ENCODE peak calls at places on chromosome 3, in eight cellular contexts. K is skeletal muscle cell, X is K562, T is lung, E is SK-N-SH, O is heart left ventricle, M is kidney, Y is mammary epithelial cell. U is an unnamed sample.

GRCh38 chr3:192889694-192890093 is 28.0 kb downstream of the MB21D2 start:
- DNase-seq in K (no peak), X (no peak), T (no peak), E (no peak), O (no peak), M (no peak), Y (no peak), U (no peak)

GRCh38 chr3:55818485-55818884 is 331.4 kb upstream of the WNT5A start:
- DNase-seq in K (no peak), X (no peak), T (no peak), E (no peak), O (no peak), M (no peak), Y (no peak), U (no peak)

GRCh38 chr3:126202281-126203079 is 22.1 kb upstream of the ALDH1L1 start:
- DNase-seq in K (no peak), X (no peak), T (no peak), E (no peak), O (no peak), M (no peak), Y (no peak), U (no peak)

GRCh38 chr3:37918627-37919026 is 56.9 kb downstream of the CTDSPL start:
- DNase-seq in K (no peak), X (no peak), T (no peak), E (no peak), O (no peak), M (no peak), Y (no peak), U (no peak)

GRCh38 chr3:197522183-197522715 is 33.5 kb downstream of the BDH1 start:
- DNase-seq in K (no peak), X (no peak), T (no peak), E (no peak), O (no peak), M (peak; percentile 57), Y (no peak), U (peak; percentile 91)

GRCh38 chr3:123140591-123140990 is 61.2 kb upstream of the SEC22A start:
- DNase-seq in K (no peak), X (no peak), T (no peak), E (no peak), O (no peak), M (no peak), Y (no peak), U (no peak)

GRCh38 chr3:123312331-123313265 is 110.9 kb downstream of the SEC22A start:
- DNase-seq in K (no peak), X (no peak), T (no peak), E (no peak), O (no peak), M (no peak), Y (no peak), U (no peak)

GRCh38 chr3:12235691-12236090 is 53.2 kb upstream of the PPARG start:
- DNase-seq in K (no peak), X (no peak), T (no peak), E (no peak), O (no peak), M (no peak), Y (peak; percentile 12), U (no peak)

GRCh38 chr3:28745436-28745835 is 396.8 kb upstream of the AZI2 start:
- DNase-seq in K (no peak), X (no peak), T (no peak), E (no peak), O (no peak), M (no peak), Y (peak; percentile 24), U (no peak)

GRCh38 chr3:99951701-99952100 is 134.0 kb downstream of the CMSS1 start:
- DNase-seq in K (no peak), X (no peak), T (no peak), E (no peak), O (no peak), M (no peak), Y (no peak), U (no peak)

GRCh38 chr3:65831733-65832425 is 206.8 kb downstream of the MAGI1 start:
- DNase-seq in K (peak; percentile 81), X (no peak), T (no peak), E (peak; percentile 17), O (no peak), M (no peak), Y (peak; percentile 56), U (no peak)

GRCh38 chr3:126081618-126082333 is 2.1 kb downstream of the SLC41A3 start:
- DNase-seq in K (no peak), X (peak; percentile 23), T (peak; percentile 58), E (peak; percentile 50), O (no peak), M (peak; percentile 91), Y (peak; percentile 79), U (no peak)

GRCh38 chr3:16067837-16068471 is 106.5 kb upstream of the GALNT15 start:
- DNase-seq in K (no peak), X (no peak), T (no peak), E (peak; percentile 60), O (no peak), M (no peak), Y (peak; percentile 57), U (no peak)

GRCh38 chr3:183506674-183507290 is 48.7 kb downstream of the KLHL6 start:
- DNase-seq in K (no peak), X (no peak), T (no peak), E (no peak), O (no peak), M (no peak), Y (no peak), U (no peak)

GRCh38 chr3:39592306-39592705 is 124.8 kb downstream of the MOBP start:
- DNase-seq in K (no peak), X (no peak), T (no peak), E (no peak), O (no peak), M (no peak), Y (no peak), U (no peak)

GRCh38 chr3:186102687-186103086 is 6.2 kb downstream of the ETV5 start:
- DNase-seq in K (no peak), X (no peak), T (no peak), E (no peak), O (no peak), M (no peak), Y (no peak), U (no peak)

GRCh38 chr3:150727653-150728502 is 24.2 kb upstream of the ERICH6 start:
- DNase-seq in K (no peak), X (peak; percentile 78), T (no peak), E (no peak), O (no peak), M (no peak), Y (no peak), U (no peak)

GRCh38 chr3:8723612-8724011 is 10.0 kb upstream of the CAV3 start:
- DNase-seq in K (no peak), X (no peak), T (no peak), E (no peak), O (no peak), M (no peak), Y (no peak), U (no peak)

GRCh38 chr3:64023187-64023860 is at the start of gene PSMD6:
- DNase-seq in K (peak; percentile 25), X (peak; percentile 86), T (peak; percentile 90), E (peak; percentile 92), O (peak; percentile 91), M (peak; percentile 96), Y (peak; percentile 81), U (peak; percentile 87)

GRCh38 chr3:52237659-52238172 is 1.2 kb downstream of the TWF2 start:
- DNase-seq in K (peak; percentile 67), X (peak; percentile 46), T (peak; percentile 80), E (peak; percentile 58), O (peak; percentile 78), M (peak; percentile 91), Y (peak; percentile 84), U (peak; percentile 65)

GRCh38 chr3:108623504-108623903 is 34.0 kb downstream of the DZIP3 start:
- DNase-seq in K (no peak), X (no peak), T (no peak), E (no peak), O (no peak), M (no peak), Y (no peak), U (no peak)

GRCh38 chr3:187368251-187368733 is at the start of gene RTP4:
- DNase-seq in K (no peak), X (no peak), T (no peak), E (no peak), O (peak; percentile 19), M (no peak), Y (peak; percentile 74), U (peak; percentile 53)

GRCh38 chr3:187368765-187369450 is 723 bp downstream of the RTP4 start:
- DNase-seq in K (no peak), X (no peak), T (no peak), E (no peak), O (no peak), M (no peak), Y (peak; percentile 71), U (no peak)

GRCh38 chr3:187370051-187370450 is 1.9 kb downstream of the RTP4 start:
- DNase-seq in K (no peak), X (no peak), T (no peak), E (no peak), O (no peak), M (no peak), Y (peak; percentile 76), U (no peak)

GRCh38 chr3:187361835-187362234 is 6.3 kb upstream of the RTP4 start:
- DNase-seq in K (no peak), X (no peak), T (no peak), E (no peak), O (no peak), M (no peak), Y (no peak), U (no peak)

GRCh38 chr3:187367561-187368103 is 553 bp upstream of the RTP4 start:
- DNase-seq in K (no peak), X (no peak), T (no peak), E (no peak), O (no peak), M (peak; percentile 75), Y (no peak), U (no peak)
- H3K4me3 ChIP-seq in K (no peak overlapping the region), X (no peak overlapping the region), T (no peak overlapping the region), E (no peak overlapping the region), O (peak overlapping the region; percentile 73), M (no peak overlapping the region), Y (no peak overlapping the region), U (peak overlapping the region; percentile 41)

DNA sequence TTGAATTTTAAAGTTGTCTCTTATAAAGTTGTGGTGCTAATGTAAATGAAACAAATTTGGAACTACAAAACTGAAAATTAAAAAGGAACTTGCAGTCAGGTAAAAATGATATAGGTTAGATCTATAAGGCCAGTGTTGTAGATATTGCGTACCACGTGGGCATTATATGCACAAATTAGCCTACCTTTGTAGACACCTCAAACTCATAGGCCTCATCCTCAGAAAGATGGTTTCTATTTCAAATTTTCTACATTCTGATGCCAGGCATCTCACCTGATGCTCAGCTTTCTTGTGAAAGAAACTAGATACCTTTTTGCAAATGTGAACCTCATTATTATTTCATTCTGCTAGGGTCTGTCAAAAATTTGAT is 25.6 kb downstream of the TMEM207 start:
- DNase-seq in K (no peak), X (no peak), T (no peak), E (no peak), O (no peak), M (no peak), Y (no peak), U (no peak)
- H3K4me3 ChIP-seq in K (no peak overlapping the region), X (no peak overlapping the region), T (no peak overlapping the region), E (no peak overlapping the region), O (no peak overlapping the region), M (no peak overlapping the region), Y (no peak overlapping the region), U (no peak overlapping the region)

GRCh38 chr3:184604956-184605290 is 43.3 kb downstream of the EPHB3 start:
- DNase-seq in K (no peak), X (no peak), T (no peak), E (no peak), O (no peak), M (no peak), Y (no peak), U (no peak)
- H3K4me3 ChIP-seq in K (no peak overlapping the region), X (no peak overlapping the region), T (no peak overlapping the region), E (no peak overlapping the region), O (peak overlapping the region; percentile 61), M (no peak overlapping the region), Y (no peak overlapping the region), U (no peak overlapping the region)

GRCh38 chr3:54122802-54123537 is 618 bp downstream of the CACNA2D3 start:
- DNase-seq in K (no peak), X (no peak), T (no peak), E (peak; percentile 39), O (no peak), M (peak; percentile 76), Y (peak; percentile 1), U (no peak)
- H3K4me3 ChIP-seq in K (no peak overlapping the region), X (no peak overlapping the region), T (peak overlapping the region; percentile 37), E (peak overlapping the region; percentile 28), O (peak overlapping the region; percentile 70), M (peak overlapping the region; percentile 59), Y (no peak overlapping the region), U (peak overlapping the region; percentile 24)

U was measured in colonic mucosa.